ENCODE peak calls at places on chromosomes 6 and 20, in four cellular contexts. V is K562, R is IMR-90, H is GM12878. O is an unnamed sample.

GRCh38 chr6:31831350-31832215 is 4.0 kb downstream of the HSPA1B start:
- DNase-seq in H (no peak), V (no peak), R (no peak), O (no peak)

GRCh38 chr6:119077643-119078448 is 618 bp downstream of the FAM184A start:
- DNase-seq in V (peak), R (no peak), H (no peak), O (peak)

GRCh38 chr6:56727097-56727845 is 84.6 kb upstream of the DST start:
- DNase-seq in R (no peak), V (no peak), H (no peak), O (no peak)

GRCh38 chr6:128025478-128025877 is 124.6 kb upstream of the THEMIS start:
- DNase-seq in V (no peak), H (no peak), R (no peak), O (no peak)

GRCh38 chr6:142027074-142027473 is 105.7 kb upstream of the GJE1 start:
- DNase-seq in V (no peak), H (no peak), R (no peak), O (no peak)

GRCh38 chr6:94733066-94733465 is 844.3 kb upstream of the MANEA start:
- DNase-seq in H (no peak), V (no peak), R (no peak), O (no peak)

GRCh38 chr6:11271637-11272036 is 39.2 kb upstream of the NEDD9 start:
- DNase-seq in R (peak), H (no peak), V (no peak), O (no peak)

GRCh38 chr6:106608080-106608668 is 21.1 kb downstream of the RTN4IP1 start:
- DNase-seq in H (peak), V (peak), R (peak), O (no peak)

GRCh38 chr20:47578543-47578942 is 76.9 kb downstream of the NCOA3 start:
- DNase-seq in R (no peak), V (no peak), H (no peak), O (no peak)

GRCh38 chr20:58822175-58822574 is 28.5 kb downstream of the GNAS-AS1 start:
- DNase-seq in V (peak), R (no peak), H (no peak), O (no peak)

GRCh38 chr20:10653593-10654288 is 20.1 kb downstream of the JAG1 start:
- DNase-seq in V (no peak), R (peak), H (peak), O (no peak)

GRCh38 chr20:44648579-44648978 is 2.9 kb downstream of the ADA start:
- DNase-seq in R (no peak), H (no peak), V (no peak), O (no peak)

GRCh38 chr6:81731814-81732213 is 20.7 kb downstream of the TENT5A start:
- DNase-seq in R (no peak), V (no peak), H (no peak), O (no peak)

GRCh38 chr6:39088331-39088730 is 26.7 kb downstream of the SAYSD1 start:
- DNase-seq in V (peak), R (peak), H (no peak), O (no peak)

GRCh38 chr6:47241742-47242482 is 67.8 kb downstream of the TNFRSF21 start:
- DNase-seq in R (no peak), V (no peak), H (no peak), O (no peak)

GRCh38 chr20:24704899-24705298 is 235.5 kb downstream of the SYNDIG1 start:
- DNase-seq in H (no peak), R (no peak), V (no peak), O (no peak)

GRCh38 chr6:161917645-161918044 is 643.8 kb upstream of the AGPAT4 start:
- DNase-seq in V (no peak), H (no peak), R (no peak), O (no peak)

GRCh38 chr20:35329435-35330139 is 37.4 kb upstream of the FAM83C start:
- DNase-seq in V (peak), R (peak), H (no peak), O (peak)

DNA sequence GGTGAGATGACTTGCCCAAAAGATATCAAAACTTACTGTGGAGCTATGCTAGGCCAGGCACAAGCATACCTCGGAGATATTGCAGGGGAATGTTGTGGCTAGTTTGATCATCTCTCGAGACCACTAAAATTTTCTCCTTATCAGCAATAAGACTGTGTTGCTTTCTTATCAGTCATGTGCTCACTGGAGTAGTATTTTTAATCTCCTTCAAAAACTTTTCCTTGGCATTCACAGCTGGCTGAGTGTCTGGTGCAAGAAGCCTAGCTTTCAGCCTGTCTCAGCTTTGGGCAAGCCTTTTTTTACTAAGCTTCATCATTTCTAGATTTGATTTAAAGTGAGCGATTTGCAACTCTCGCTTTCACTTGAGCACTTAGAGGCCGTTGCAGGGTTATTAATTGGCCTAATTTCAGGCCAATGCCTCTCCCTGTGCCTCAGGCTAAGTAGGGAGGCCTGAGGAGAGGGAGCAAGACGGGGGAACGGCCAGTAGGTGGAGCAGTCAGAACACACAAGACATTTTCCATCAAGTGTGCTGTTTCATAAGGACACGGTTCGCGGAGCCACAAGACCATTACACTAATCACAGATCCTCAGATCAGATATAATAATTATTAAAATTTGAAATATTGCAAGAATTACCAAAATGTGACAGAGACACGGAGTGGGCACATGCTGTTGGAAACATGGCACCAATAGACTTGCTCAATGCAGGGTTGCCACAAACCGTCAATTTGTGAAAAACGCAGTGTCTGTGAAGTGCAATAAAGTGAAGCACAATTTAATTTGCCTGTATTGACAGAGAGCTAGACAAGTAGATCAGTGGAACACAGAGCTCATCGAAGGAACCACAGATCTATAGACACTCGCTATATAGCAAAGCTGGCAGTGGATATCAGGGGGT is 106.8 kb upstream of the SIRPG start:
- DNase-seq in H (peak), V (peak), R (peak), O (peak)
- TF ChIP-seq CHD1 in H (no peak), V (no peak), R (no peak), O (no peak)

DNA sequence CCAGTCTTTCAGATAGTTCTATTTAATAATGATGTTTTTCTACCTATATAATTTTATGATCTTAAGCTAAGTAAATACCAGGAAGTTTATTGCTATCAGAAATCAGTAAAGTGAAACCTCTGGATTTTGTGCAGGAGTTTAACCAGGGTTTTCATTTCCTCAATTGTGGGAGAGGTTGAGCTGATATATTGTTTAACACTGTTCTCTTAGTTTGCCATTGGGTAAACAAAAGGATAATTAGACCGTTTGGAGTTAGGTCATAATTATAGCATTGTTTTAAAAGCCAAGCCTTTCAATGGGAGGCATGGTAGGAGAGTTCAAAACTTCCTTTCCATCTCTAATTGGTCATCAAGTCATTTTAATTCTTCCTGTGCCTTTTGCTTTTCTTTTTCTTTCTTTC is 58.7 kb downstream of the STXBP5 start:
- DNase-seq in R (no peak), H (no peak), V (no peak), O (no peak)
- TF ChIP-seq CHD1 in R (no peak), H (no peak), V (no peak), O (no peak)

DNA sequence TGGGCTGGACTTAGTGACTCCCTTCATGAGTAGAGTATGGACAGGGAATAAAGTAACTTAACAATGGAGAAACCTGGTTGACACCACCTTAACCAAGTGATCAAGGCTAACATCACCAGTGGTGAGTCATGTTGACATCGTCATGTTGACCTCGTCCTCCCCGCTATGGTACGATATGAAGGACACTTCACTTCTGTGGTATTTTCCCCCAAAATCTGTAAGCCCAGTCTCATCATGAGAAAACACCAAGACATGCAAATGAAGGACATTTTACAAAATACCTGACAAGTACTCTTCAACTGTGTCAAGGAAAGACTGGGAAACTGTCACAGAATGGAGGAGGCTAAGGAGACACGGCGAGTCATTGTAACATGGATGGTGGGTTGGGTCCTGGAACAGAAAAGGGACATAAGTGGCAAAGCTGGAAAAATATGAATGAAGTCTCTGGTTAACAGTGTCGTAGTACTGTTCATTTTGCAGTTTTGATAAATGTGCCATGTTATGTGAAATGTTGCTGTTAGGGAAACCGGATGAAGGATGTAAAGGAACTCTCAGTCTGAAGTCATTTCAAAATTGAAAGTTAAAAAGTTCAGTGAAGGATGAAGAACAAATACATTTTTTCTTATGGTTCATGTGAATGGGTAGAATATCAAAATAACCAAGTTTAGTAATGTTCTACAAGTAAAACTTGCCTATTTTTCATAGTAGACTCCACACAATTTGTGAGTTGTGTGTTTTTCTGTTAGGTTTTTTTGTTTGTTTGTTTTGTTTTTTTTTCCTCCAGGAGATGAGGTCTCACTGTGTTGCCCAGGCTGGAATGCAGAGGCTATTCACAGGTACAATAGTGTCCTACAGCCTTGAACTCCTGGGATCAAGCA is 247.5 kb downstream of the TMEM242 start:
- DNase-seq in H (peak), V (no peak), R (peak), O (no peak)
- TF ChIP-seq CHD1 in H (no peak), V (no peak), R (no peak), O (no peak)

GRCh38 chr6:4580361-4580760 is 195.8 kb upstream of the CDYL start:
- DNase-seq in H (no peak), R (no peak), V (no peak), O (no peak)

GRCh38 chr6:4583026-4583425 is 193.2 kb upstream of the CDYL start:
- DNase-seq in V (no peak), R (no peak), H (no peak), O (no peak)

GRCh38 chr6:4584801-4585200 is 191.4 kb upstream of the CDYL start:
- DNase-seq in H (no peak), V (no peak), R (no peak), O (no peak)

GRCh38 chr6:4581468-4582420 is 194.5 kb upstream of the CDYL start:
- DNase-seq in R (peak), V (no peak), H (no peak), O (no peak)

DNA sequence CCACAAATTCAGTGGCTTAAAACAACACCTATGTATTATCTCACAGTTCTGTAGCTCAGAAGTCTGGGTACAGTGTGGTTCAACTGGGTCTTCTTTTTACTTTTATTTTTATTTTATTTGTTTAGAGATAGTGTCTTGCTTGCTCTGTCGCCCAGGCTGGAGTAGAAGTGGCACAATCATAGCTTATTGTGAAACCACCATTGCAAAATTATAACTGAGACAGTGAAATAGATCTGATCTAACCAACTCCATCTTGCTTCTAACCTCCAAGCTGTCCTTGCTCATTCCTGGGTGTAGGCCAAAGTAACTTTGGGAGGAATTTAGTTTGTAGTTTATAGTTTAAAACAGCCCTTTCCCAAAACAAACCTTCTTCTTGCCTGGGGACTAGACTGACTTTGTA is 193.7 kb upstream of the CDYL start:
- DNase-seq in H (no peak), R (peak), V (no peak), O (no peak)
- TF ChIP-seq CHD1 in H (no peak), R (no peak), V (no peak), O (no peak)

O was measured in H1.